ENCODE peak calls at places on chromosomes 4 and X, in seven cellular contexts. Z is prostate gland, O is fibroblast of the aortic adventitia, L is progenitor cell of endocrine pancreas, M is glutamatergic neuron, S is cardiac muscle cell, Y is RWPE1. B is an unnamed sample.

GRCh38 chrX:78514852-78515251 is 144.3 kb downstream of the RTL3 start:
- DNase-seq in Z (no peak), O (peak; percentile 25), L (no peak), M (no peak), S (peak; percentile 56), Y (no peak), B (no peak)

GRCh38 chrX:132433001-132433400 is 55.8 kb downstream of the MBNL3 start:
- DNase-seq in Z (no peak), O (no peak), L (no peak), M (no peak), S (peak; percentile 11), Y (no peak), B (no peak)

GRCh38 chrX:127128282-127128681 is 308.8 kb downstream of the PRR32 start:
- DNase-seq in Z (no peak), O (no peak), L (no peak), M (no peak), S (no peak), Y (no peak), B (no peak)

GRCh38 chr4:108483077-108483476 is 137.3 kb upstream of the RPL34 start:
- DNase-seq in Z (no peak), O (no peak), L (no peak), M (no peak), S (no peak), Y (no peak), B (no peak)

GRCh38 chr4:78645853-78646757 is 94.5 kb downstream of the ANXA3 start:
- DNase-seq in Z (peak; percentile 86), O (peak; percentile 98), L (no peak), M (no peak), S (no peak), Y (peak; percentile 66), B (peak; percentile 35)

GRCh38 chrX:131366387-131366786 is 77.3 kb upstream of the IGSF1 start:
- DNase-seq in Z (no peak), O (no peak), L (no peak), M (no peak), S (peak; percentile 33), Y (no peak), B (no peak)

GRCh38 chrX:155888139-155888538 is 7.0 kb downstream of the VAMP7 start:
- DNase-seq in Z (no peak), O (peak; percentile 75), L (no peak), M (no peak), S (no peak), Y (peak; percentile 6), B (no peak)

GRCh38 chr4:184706453-184706852 is 27.4 kb downstream of the CENPU start:
- DNase-seq in Z (no peak), O (no peak), L (no peak), M (no peak), S (no peak), Y (no peak), B (no peak)

GRCh38 chr4:86940176-86940575 is 5.4 kb downstream of the AFF1 start:
- DNase-seq in Z (no peak), O (peak; percentile 63), L (no peak), M (no peak), S (no peak), Y (no peak), B (no peak)

GRCh38 chrX:77527233-77528001 is 80.2 kb downstream of the FGF16 start:
- DNase-seq in Z (no peak), O (peak; percentile 17), L (no peak), M (peak; percentile 52), S (peak; percentile 8), Y (no peak), B (no peak)

GRCh38 chr4:2596153-2596552 is 59.7 kb downstream of the FAM193A start:
- DNase-seq in Z (no peak), O (no peak), L (no peak), M (no peak), S (no peak), Y (no peak), B (no peak)

GRCh38 chr4:2595436-2595835 is 59.0 kb downstream of the FAM193A start:
- DNase-seq in Z (no peak), O (no peak), L (no peak), M (no peak), S (no peak), Y (no peak), B (no peak)

GRCh38 chr4:2604614-2605013 is 68.2 kb downstream of the FAM193A start:
- DNase-seq in Z (no peak), O (no peak), L (no peak), M (no peak), S (no peak), Y (no peak), B (no peak)

GRCh38 chr4:2600878-2601277 is 64.4 kb downstream of the FAM193A start:
- DNase-seq in Z (no peak), O (no peak), L (no peak), M (no peak), S (no peak), Y (no peak), B (no peak)

DNA sequence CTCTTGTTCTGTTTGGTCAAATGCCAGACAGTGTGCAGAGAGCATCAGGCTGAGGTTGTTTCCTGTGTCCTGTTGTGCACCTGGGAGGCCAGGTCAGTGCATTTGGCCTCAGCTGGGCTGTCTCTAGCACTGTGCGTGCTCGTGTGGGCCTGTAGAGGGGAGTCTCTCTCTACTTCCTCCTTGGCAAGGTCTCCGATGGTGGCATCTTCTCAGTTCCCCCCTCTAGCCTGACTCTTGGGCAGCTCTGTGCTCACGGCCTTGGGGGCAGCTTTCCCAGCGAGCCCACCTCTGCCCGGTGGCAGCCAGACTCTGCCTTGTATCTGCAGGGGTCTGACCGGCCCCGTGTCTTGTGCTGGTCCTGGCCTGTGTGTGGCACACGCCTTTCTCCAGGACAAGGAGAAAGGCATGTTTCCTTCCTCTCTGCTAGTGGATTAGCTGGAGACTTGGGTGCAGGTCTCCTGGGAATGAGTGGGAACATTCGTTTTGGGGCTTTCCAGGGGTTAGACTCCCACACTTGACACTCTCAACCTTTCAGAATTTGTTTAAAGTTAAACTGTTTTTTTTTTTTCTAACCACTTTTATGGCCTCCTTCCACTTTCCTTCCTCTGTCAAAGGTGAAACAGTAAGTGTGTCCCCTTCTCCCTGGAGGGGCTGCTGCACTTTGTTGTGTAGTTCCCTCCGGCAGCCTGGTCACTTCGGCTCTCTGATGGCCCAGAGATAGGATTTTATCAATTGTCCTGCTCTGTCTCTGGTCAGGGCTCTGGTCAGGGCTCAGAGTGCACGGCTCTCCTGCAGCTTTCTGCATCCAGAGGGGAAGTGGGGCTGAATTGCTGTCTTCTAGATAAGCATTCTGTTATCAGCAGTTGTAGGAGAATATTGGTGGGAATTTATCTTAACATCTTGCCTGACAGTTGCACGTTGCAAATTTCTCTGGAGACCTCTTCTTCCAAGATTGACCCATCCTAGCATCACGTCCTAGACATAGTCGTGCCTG is 62.5 kb downstream of the FAM193A start:
- DNase-seq in Z (no peak), O (no peak), L (no peak), M (no peak), S (no peak), Y (no peak), B (no peak)
- TF ChIP-seq CTCF in Z (no peak), O (peak; percentile 12), L (no peak), M (no peak), S (peak; percentile 22), Y (no peak), B (no peak)

DNA sequence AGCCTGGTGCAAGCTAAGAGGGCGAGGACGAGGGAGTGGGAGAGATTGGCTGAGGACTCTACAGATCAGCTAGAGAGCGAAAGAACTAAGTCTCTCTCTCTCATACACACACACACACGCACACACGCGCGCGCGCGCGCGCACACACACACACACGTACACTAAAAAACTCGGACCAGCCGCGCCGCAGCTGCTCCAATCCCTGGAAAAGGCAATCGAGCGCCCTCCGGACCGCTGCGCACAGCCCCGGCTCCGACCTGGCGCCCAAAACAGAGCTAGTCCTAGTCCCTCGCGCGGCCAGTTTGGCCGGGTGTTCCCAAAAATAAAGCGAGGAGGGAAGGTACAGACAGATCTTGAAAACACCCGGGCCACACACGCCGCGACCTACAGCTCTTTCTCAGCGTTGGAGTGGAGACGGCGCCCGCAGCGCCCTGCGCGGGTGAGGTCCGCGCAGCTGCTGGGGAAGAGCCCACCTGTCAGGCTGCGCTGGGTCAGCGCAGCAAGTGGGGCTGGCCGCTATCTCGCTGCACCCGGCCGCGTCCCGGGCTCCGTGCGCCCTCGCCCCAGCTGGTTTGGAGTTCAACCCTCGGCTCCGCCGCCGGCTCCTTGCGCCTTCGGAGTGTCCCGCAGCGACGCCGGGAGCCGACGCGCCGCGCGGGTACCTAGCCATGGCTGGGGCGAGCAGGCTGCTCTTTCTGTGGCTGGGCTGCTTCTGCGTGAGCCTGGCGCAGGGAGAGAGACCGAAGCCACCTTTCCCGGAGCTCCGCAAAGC is at the start of gene BMP3:
- DNase-seq in Z (peak; percentile 10), O (peak; percentile 29), L (peak; percentile 20), M (peak; percentile 62), S (peak; percentile 50), Y (no peak), B (no peak)
- TF ChIP-seq CTCF in Z (no peak), O (no peak), L (no peak), M (no peak), S (no peak), Y (no peak), B (no peak)

DNA sequence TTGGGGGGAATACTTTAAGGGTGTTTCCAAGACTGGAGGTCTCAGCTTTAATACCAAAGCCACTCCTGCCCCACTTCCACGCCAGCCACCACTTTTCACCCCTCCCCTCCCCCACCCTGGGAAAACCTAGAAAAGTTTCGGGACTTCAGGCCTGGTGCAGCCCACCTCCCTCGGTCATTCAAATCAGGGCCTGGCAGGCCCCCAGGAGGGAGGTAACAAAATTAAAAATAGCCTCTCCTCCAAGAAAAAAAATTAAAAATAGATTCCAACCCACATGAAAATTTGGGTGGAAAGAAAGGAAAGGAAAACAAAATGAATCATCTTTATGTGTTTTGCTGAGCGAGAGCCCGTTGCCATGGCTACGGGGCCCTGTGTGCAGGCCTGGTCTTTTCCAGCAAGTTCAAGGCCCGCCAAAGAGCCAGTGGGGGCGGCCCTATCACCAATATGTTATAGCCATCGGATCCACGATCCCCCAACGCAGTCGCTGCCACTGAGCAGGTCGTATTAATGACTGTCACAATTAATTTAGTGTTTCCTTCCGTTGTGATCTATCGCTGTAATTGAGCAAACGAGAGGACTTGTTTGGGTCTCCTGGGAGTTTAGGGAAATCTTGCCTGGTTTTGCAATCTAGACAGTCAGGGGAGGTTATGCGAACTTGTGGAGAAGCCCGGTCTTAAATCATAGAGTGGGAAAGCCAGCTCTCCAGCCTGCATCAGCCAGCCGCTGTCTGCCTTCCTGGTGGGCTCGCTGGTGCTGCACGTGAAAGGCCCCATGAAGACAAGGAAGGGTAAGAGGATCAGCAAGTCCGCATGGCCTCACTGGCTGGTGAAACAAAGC is 452.5 kb downstream of the BCOR start:
- DNase-seq in Z (no peak), O (peak; percentile 85), L (no peak), M (no peak), S (no peak), Y (no peak), B (peak; percentile 31)
- TF ChIP-seq CTCF in Z (no peak), O (no peak), L (no peak), M (no peak), S (no peak), Y (no peak), B (no peak)

GRCh38 chrX:7316280-7316679 is 168.3 kb upstream of the PUDP start:
- DNase-seq in Z (no peak), O (no peak), L (no peak), M (no peak), S (no peak), Y (peak; percentile 14), B (no peak)

GRCh38 chrX:7314425-7314824 is 166.5 kb upstream of the PUDP start:
- DNase-seq in Z (no peak), O (no peak), L (no peak), M (no peak), S (no peak), Y (no peak), B (no peak)

GRCh38 chrX:7318246-7318645 is 170.3 kb upstream of the PUDP start:
- DNase-seq in Z (no peak), O (no peak), L (no peak), M (no peak), S (no peak), Y (no peak), B (no peak)

GRCh38 chrX:7316887-7317286 is 168.9 kb upstream of the PUDP start:
- DNase-seq in Z (no peak), O (no peak), L (no peak), M (no peak), S (no peak), Y (no peak), B (no peak)

GRCh38 chrX:7318661-7319060 is 170.7 kb upstream of the PUDP start:
- DNase-seq in Z (no peak), O (no peak), L (no peak), M (no peak), S (no peak), Y (no peak), B (no peak)
- TF ChIP-seq CTCF in Z (no peak), O (no peak), L (peak; percentile 15), M (no peak), S (no peak), Y (no peak), B (no peak)